ENCODE peak calls at places on chromosomes 5 and 9, in four cellular contexts. U, N, A and Y are unnamed samples.

GRCh38 chr9:114035221-114035844 is 42.8 kb downstream of the AMBP start:
- DNase-seq in U (no peak), N (no peak), A (peak; percentile 15), Y (no peak)

GRCh38 chr9:70902171-70902570 is 219.2 kb downstream of the TRPM3 start:
- DNase-seq in U (peak; percentile 70), N (peak; percentile 41), A (no peak), Y (no peak)

GRCh38 chr5:65076251-65076869 is 307.6 kb downstream of the CWC27 start:
- DNase-seq in U (peak; percentile 52), N (peak; percentile 70), A (peak; percentile 64), Y (peak; percentile 75)

GRCh38 chr9:129823163-129823933 is 588 bp downstream of the TOR1A start:
- DNase-seq in U (peak; percentile 37), N (peak; percentile 69), A (peak; percentile 55), Y (peak; percentile 52)

GRCh38 chr5:136182618-136183017 is 10.3 kb downstream of the SMIM32 start:
- DNase-seq in U (no peak), N (peak; percentile 74), A (no peak), Y (no peak)

GRCh38 chr5:16886793-16887345 is 49.2 kb downstream of the MYO10 start:
- DNase-seq in U (no peak), N (no peak), A (no peak), Y (no peak)

GRCh38 chr5:62643556-62644451 is 65.2 kb downstream of the LRRC70 start:
- DNase-seq in U (no peak), N (no peak), A (no peak), Y (no peak)

GRCh38 chr9:110452227-110452801 is 114.7 kb upstream of the TXNDC8 start:
- DNase-seq in U (peak; percentile 4), N (peak; percentile 19), A (no peak), Y (no peak)

GRCh38 chr9:105088499-105088898 is 156.0 kb upstream of the SLC44A1 start:
- DNase-seq in U (no peak), N (no peak), A (no peak), Y (no peak)

GRCh38 chr5:98314262-98314661 is 459.2 kb upstream of the RGMB start:
- DNase-seq in U (peak; percentile 82), N (peak; percentile 86), A (no peak), Y (peak; percentile 73)

GRCh38 chr5:1317921-1318565 is 23.2 kb upstream of the TERT start:
- DNase-seq in U (no peak), N (no peak), A (peak; percentile 20), Y (no peak)

GRCh38 chr9:93587651-93588347 is 11.4 kb downstream of the PHF2 start:
- DNase-seq in U (no peak), N (no peak), A (peak; percentile 41), Y (no peak)

GRCh38 chr9:93587284-93587650 is 10.9 kb downstream of the PHF2 start:
- DNase-seq in U (no peak), N (no peak), A (no peak), Y (no peak)

GRCh38 chr9:93585695-93586094 is 9.3 kb downstream of the PHF2 start:
- DNase-seq in U (no peak), N (no peak), A (no peak), Y (no peak)

GRCh38 chr9:93586290-93587057 is 10.1 kb downstream of the PHF2 start:
- DNase-seq in U (no peak), N (peak; percentile 18), A (no peak), Y (no peak)

GRCh38 chr9:93585259-93585658 is 8.9 kb downstream of the PHF2 start:
- DNase-seq in U (no peak), N (no peak), A (no peak), Y (no peak)
- H3K79me2 ChIP-seq in U (peaks cover 81% of the 10 kb centered on the region), N (peaks cover 99% of the 10 kb centered on the region), A (peaks cover 4% of the 10 kb centered on the region), Y (peaks cover 60% of the 10 kb centered on the region)

GRCh38 chr9:19284729-19285128 is 54.2 kb downstream of the DENND4C start:
- DNase-seq in U (no peak), N (no peak), A (no peak), Y (no peak)
- H4K20me1 ChIP-seq in U (no peaks in the 10 kb centered on the region), N (peaks cover 19% of the 10 kb centered on the region), A (no peaks in the 10 kb centered on the region), Y (no peaks in the 10 kb centered on the region)

GRCh38 chr9:37002413-37003217 is 31.5 kb downstream of the PAX5 start:
- DNase-seq in U (no peak), N (no peak), A (no peak), Y (no peak)

GRCh38 chr9:36997414-36997813 is 36.7 kb downstream of the PAX5 start:
- DNase-seq in U (no peak), N (peak; percentile 32), A (no peak), Y (peak; percentile 42)

GRCh38 chr9:37001461-37001860 is 32.6 kb downstream of the PAX5 start:
- DNase-seq in U (no peak), N (no peak), A (no peak), Y (no peak)

GRCh38 chr9:37002036-37002412 is 32.0 kb downstream of the PAX5 start:
- DNase-seq in U (no peak), N (no peak), A (no peak), Y (no peak)

DNA sequence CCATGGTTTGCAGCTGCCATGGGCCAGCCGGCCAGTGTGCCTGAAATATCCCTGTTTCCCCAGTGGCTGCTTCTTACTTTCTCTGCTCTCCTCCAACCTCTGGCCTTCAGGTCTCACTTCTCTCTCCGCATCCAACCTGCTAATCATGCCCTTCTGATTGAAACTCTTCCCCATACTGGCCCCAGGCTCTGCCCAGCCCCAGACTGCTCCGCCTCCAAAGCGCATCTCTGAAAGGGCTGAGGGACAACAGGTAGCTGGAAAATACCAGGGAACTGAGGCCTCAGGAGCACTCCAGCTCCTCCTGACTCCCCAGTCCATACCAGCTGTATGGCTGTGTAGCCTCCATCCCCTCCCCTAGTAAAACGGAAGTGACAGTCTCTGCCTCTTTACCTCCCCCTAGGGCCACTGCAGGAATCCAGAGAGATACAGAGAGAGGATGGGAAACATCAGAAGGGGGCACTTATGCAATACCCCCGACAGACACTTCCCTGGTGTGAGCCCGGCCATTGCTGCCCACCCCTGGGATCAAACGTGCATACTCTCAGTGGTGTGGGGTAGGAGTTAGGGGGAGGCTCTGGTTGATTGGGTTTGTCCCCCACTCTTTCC is 34.2 kb downstream of the PAX5 start:
- DNase-seq in U (no peak), N (no peak), A (no peak), Y (no peak)
- H3K79me2 ChIP-seq in U (no peaks in the 10 kb centered on the region), N (no peaks in the 10 kb centered on the region), A (no peaks in the 10 kb centered on the region), Y (no peaks in the 10 kb centered on the region)

GRCh38 chr9:131714161-131714646 is 25.7 kb downstream of the RAPGEF1 start:
- DNase-seq in U (peak; percentile 93), N (peak; percentile 97), A (no peak), Y (peak; percentile 94)

GRCh38 chr9:131713016-131713415 is 26.9 kb downstream of the RAPGEF1 start:
- DNase-seq in U (no peak), N (no peak), A (no peak), Y (no peak)

GRCh38 chr9:131714821-131715220 is 25.1 kb downstream of the RAPGEF1 start:
- DNase-seq in U (no peak), N (no peak), A (no peak), Y (no peak)

GRCh38 chr9:131709741-131710499 is 30.0 kb downstream of the RAPGEF1 start:
- DNase-seq in U (peak; percentile 34), N (peak; percentile 66), A (no peak), Y (peak; percentile 69)

GRCh38 chr9:131712151-131712716 is 27.6 kb downstream of the RAPGEF1 start:
- DNase-seq in U (no peak), N (no peak), A (no peak), Y (no peak)
- H4K20me1 ChIP-seq in U (no peaks in the 10 kb centered on the region), N (no peaks in the 10 kb centered on the region), A (no peaks in the 10 kb centered on the region), Y (no peaks in the 10 kb centered on the region)

DNA sequence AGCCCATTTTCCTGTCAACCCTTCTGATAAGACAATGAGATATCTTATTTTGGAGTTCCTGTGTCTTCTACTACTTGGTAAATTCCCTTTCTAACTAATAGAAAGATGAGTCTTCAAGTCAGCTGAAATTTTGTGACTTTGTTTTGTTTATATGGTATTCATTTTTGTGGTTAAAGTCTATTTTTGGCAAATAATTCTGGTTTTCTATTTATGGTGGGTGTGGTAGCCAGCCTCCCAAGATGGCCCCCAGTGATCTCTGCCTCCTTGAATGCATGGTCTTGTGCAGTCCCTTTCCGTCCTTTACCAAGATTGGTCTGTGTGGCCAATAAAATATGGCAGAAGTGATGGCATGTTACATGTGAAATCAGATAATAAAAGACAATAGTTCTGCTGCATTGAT is 91.5 kb downstream of the NR3C1 start:
- DNase-seq in U (no peak), N (peak; percentile 35), A (no peak), Y (no peak)
- H3K79me2 ChIP-seq in U (peaks cover 78% of the 10 kb centered on the region), N (peaks cover 99% of the 10 kb centered on the region), A (no peaks in the 10 kb centered on the region), Y (peaks cover 78% of the 10 kb centered on the region)

GRCh38 chr9:127403507-127404192 is 6.7 kb downstream of the SLC2A8 start:
- DNase-seq in U (no peak), N (no peak), A (no peak), Y (no peak)
- H4K20me1 ChIP-seq in U (no peaks in the 10 kb centered on the region), N (no peaks in the 10 kb centered on the region), A (no peaks in the 10 kb centered on the region), Y (no peaks in the 10 kb centered on the region)

DNA sequence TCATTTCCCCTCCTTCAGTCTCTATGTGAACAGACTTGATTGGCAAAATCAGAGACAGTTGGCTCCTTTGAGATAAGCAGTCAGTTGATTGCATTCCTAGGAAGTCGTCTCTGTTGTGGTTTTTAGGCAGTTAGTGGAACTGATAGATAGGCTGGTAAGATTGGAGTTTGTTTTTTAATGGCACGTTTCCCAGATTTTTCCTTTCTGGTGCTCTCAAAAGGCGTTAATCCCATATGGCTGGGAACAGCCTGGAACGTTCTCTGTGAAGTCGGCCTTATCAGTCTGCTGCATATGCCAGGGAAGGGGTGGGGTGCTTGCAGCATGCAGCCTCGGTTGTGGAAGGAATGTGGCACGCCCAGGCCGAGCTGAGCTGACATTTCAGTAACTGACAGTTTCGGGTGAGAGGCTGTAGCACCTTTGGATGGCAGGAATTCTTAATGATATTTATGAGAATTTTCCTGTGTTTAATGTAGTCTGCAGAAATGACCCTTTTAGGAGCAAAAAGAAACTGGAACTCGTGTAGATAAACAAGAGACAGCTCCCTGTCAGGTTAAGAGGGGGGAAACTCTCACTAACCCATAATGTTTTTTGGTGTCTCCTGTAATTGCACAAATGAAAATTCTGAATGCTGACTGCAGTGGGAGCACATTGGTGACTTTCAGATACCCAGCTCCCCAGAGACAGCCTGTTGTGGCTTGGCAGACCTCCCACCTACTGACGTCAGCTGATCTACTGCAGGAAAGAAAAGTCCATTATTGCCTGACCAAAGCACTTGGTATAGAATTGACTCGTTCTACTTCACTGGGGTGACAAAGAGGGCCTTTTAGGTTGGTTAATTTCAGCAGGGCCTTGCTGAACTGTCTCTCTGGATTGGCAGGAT is 6.3 kb downstream of the SPTAN1 start:
- DNase-seq in U (peak; percentile 88), N (peak; percentile 90), A (no peak), Y (peak; percentile 93)
- H3K79me2 ChIP-seq in U (peaks cover 94% of the 10 kb centered on the region), N (peaks cover 98% of the 10 kb centered on the region), A (peaks cover 1% of the 10 kb centered on the region), Y (peaks cover 86% of the 10 kb centered on the region)

DNA sequence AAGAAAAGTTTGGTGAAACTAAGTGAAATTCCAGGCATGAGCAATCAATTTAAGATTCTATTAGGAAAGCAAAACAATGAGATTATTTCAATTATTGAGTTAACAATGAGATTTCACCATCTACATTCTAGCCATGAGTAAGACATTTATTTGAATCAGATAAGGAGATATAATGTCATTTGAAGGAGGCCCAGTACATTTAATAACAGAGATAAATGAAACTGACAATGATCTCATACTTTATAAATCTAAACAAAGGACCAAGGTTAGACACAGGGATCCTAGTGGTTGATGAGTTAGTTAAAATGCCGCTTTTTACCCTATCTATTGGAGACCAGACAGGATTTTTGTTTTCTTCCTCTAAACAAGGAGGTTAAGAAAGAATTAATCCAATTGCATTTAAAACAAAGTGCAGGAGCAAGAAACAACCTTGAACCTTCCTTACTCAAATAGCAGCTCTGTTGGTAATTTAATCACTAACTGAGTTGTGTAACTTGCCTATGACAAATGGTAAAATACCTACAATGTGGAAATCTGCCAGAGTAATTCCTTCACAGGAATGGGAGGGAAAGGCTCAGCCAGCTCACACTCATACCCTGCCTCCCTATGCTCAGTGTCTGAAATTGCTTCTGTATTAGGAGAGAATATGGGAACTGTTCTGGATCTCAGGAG is 103.5 kb upstream of the NR3C1 start:
- DNase-seq in U (peak; percentile 90), N (peak; percentile 97), A (no peak), Y (peak; percentile 84)
- H4K20me1 ChIP-seq in U (no peaks in the 10 kb centered on the region), N (no peaks in the 10 kb centered on the region), A (no peaks in the 10 kb centered on the region), Y (no peaks in the 10 kb centered on the region)